ENCODE peak calls at places on chromosome 20, in six cellular contexts. One of them, this sample, is unnamed. For H3K9me3, the result is how much of the 10 kb centered on the place peaks cover.

GRCh38 chr20:25299801-25300200 is 51.9 kb downstream of the PYGB start:
- DNase-seq in PC-9: peak
- DNase-seq in heart right ventricle: no peak
- DNase-seq in right cardiac atrium: no peak
- DNase-seq in pancreas: no peak
- DNase-seq in fibroblast of lung: no peak
- DNase-seq in this sample: no peak

GRCh38 chr20:47020231-47020630 is 125.6 kb downstream of the EYA2 start:
- DNase-seq in right cardiac atrium: no peak
- DNase-seq in PC-9: no peak
- DNase-seq in fibroblast of lung: peak
- DNase-seq in heart right ventricle: no peak
- DNase-seq in pancreas: no peak
- DNase-seq in this sample: no peak

GRCh38 chr20:4809707-4810106 is 88.0 kb downstream of the PRND start:
- DNase-seq in fibroblast of lung: no peak
- DNase-seq in pancreas: no peak
- DNase-seq in heart right ventricle: no peak
- DNase-seq in PC-9: no peak
- DNase-seq in right cardiac atrium: no peak
- DNase-seq in this sample: no peak

GRCh38 chr20:12093062-12093796 is 175.5 kb downstream of the BTBD3 start:
- DNase-seq in fibroblast of lung: no peak
- DNase-seq in pancreas: peak
- DNase-seq in PC-9: no peak
- DNase-seq in right cardiac atrium: no peak
- DNase-seq in heart right ventricle: no peak
- DNase-seq in this sample: no peak

GRCh38 chr20:13355386-13355785 is 134.3 kb downstream of the ISM1 start:
- DNase-seq in fibroblast of lung: no peak
- DNase-seq in heart right ventricle: no peak
- DNase-seq in pancreas: no peak
- DNase-seq in PC-9: no peak
- DNase-seq in right cardiac atrium: no peak
- DNase-seq in this sample: no peak

GRCh38 chr20:44342240-44342639 is 5.4 kb downstream of the R3HDML start:
- DNase-seq in heart right ventricle: no peak
- DNase-seq in fibroblast of lung: no peak
- DNase-seq in PC-9: no peak
- DNase-seq in right cardiac atrium: no peak
- DNase-seq in pancreas: no peak
- DNase-seq in this sample: peak

GRCh38 chr20:50642288-50642803 is 49.0 kb downstream of the RIPOR3 start:
- DNase-seq in PC-9: peak
- DNase-seq in heart right ventricle: peak
- DNase-seq in right cardiac atrium: no peak
- DNase-seq in fibroblast of lung: no peak
- DNase-seq in pancreas: no peak
- DNase-seq in this sample: no peak

GRCh38 chr20:61847986-61848385 is 217.7 kb downstream of the TAF4 start:
- DNase-seq in heart right ventricle: no peak
- DNase-seq in right cardiac atrium: no peak
- DNase-seq in pancreas: no peak
- DNase-seq in fibroblast of lung: no peak
- DNase-seq in PC-9: no peak
- DNase-seq in this sample: no peak

GRCh38 chr20:62642666-62643520 is 590 bp downstream of the SLCO4A1 start:
- DNase-seq in fibroblast of lung: peak
- DNase-seq in heart right ventricle: no peak
- DNase-seq in PC-9: peak
- DNase-seq in right cardiac atrium: no peak
- DNase-seq in pancreas: no peak
- DNase-seq in this sample: no peak

GRCh38 chr20:24993337-24994185 is 1.0 kb upstream of the APMAP start:
- DNase-seq in heart right ventricle: no peak
- DNase-seq in pancreas: no peak
- DNase-seq in fibroblast of lung: peak
- DNase-seq in right cardiac atrium: no peak
- DNase-seq in PC-9: peak
- DNase-seq in this sample: no peak

GRCh38 chr20:16444056-16444777 is 129.0 kb downstream of the KIF16B start:
- DNase-seq in pancreas: no peak
- DNase-seq in PC-9: no peak
- DNase-seq in right cardiac atrium: no peak
- DNase-seq in fibroblast of lung: peak
- DNase-seq in heart right ventricle: no peak
- DNase-seq in this sample: no peak

GRCh38 chr20:50415516-50416268 is 94.5 kb upstream of the PTPN1 start:
- DNase-seq in PC-9: peak
- DNase-seq in heart right ventricle: peak
- DNase-seq in fibroblast of lung: peak
- DNase-seq in pancreas: peak
- DNase-seq in right cardiac atrium: peak
- DNase-seq in this sample: peak

GRCh38 chr20:44683263-44684046 is 31.7 kb upstream of the CCN5 start:
- DNase-seq in heart right ventricle: no peak
- DNase-seq in right cardiac atrium: no peak
- DNase-seq in PC-9: peak
- DNase-seq in pancreas: no peak
- DNase-seq in fibroblast of lung: no peak
- DNase-seq in this sample: no peak

GRCh38 chr20:23023621-23024187 is 11.4 kb upstream of the SSTR4 start:
- DNase-seq in fibroblast of lung: no peak
- DNase-seq in right cardiac atrium: no peak
- DNase-seq in heart right ventricle: no peak
- DNase-seq in pancreas: no peak
- DNase-seq in PC-9: no peak
- DNase-seq in this sample: no peak

GRCh38 chr20:36571564-36572504 is 1.6 kb upstream of the TGIF2 start:
- DNase-seq in PC-9: no peak
- DNase-seq in heart right ventricle: no peak
- DNase-seq in right cardiac atrium: no peak
- DNase-seq in pancreas: no peak
- DNase-seq in fibroblast of lung: no peak
- DNase-seq in this sample: no peak

GRCh38 chr20:44572551-44573500 is 9.6 kb upstream of the PKIG start:
- DNase-seq in PC-9: peak
- DNase-seq in right cardiac atrium: peak
- DNase-seq in heart right ventricle: peak
- DNase-seq in fibroblast of lung: peak
- DNase-seq in pancreas: no peak
- DNase-seq in this sample: peak

GRCh38 chr20:62368629-62369507 is 1.8 kb upstream of the LAMA5 start:
- DNase-seq in pancreas: no peak
- DNase-seq in PC-9: peak
- DNase-seq in right cardiac atrium: peak
- DNase-seq in heart right ventricle: peak
- DNase-seq in fibroblast of lung: peak
- DNase-seq in this sample: peak

GRCh38 chr20:8095648-8096572 is 36.2 kb upstream of the PLCB1 start:
- DNase-seq in heart right ventricle: no peak
- DNase-seq in pancreas: no peak
- DNase-seq in right cardiac atrium: no peak
- DNase-seq in fibroblast of lung: peak
- DNase-seq in PC-9: no peak
- DNase-seq in this sample: no peak

GRCh38 chr20:26208296-26209091 is 511.8 kb upstream of the ZNF337 start:
- DNase-seq in right cardiac atrium: peak
- DNase-seq in fibroblast of lung: no peak
- DNase-seq in pancreas: no peak
- DNase-seq in PC-9: no peak
- DNase-seq in heart right ventricle: no peak
- DNase-seq in this sample: no peak

GRCh38 chr20:10639762-10640556 is 33.8 kb downstream of the JAG1 start:
- DNase-seq in heart right ventricle: no peak
- DNase-seq in right cardiac atrium: no peak
- DNase-seq in fibroblast of lung: no peak
- DNase-seq in PC-9: no peak
- DNase-seq in pancreas: no peak
- DNase-seq in this sample: no peak

GRCh38 chr20:5364136-5364821 is 47.5 kb upstream of the PROKR2 start:
- DNase-seq in heart right ventricle: no peak
- DNase-seq in PC-9: peak
- DNase-seq in pancreas: no peak
- DNase-seq in fibroblast of lung: no peak
- DNase-seq in right cardiac atrium: no peak
- DNase-seq in this sample: no peak

GRCh38 chr20:19633985-19634384 is 124.1 kb upstream of the RIN2 start:
- DNase-seq in fibroblast of lung: no peak
- DNase-seq in right cardiac atrium: no peak
- DNase-seq in pancreas: no peak
- DNase-seq in PC-9: no peak
- DNase-seq in heart right ventricle: peak
- DNase-seq in this sample: no peak

GRCh38 chr20:45312241-45312640 is 4.1 kb upstream of the MATN4 start:
- DNase-seq in right cardiac atrium: no peak
- DNase-seq in pancreas: no peak
- DNase-seq in fibroblast of lung: no peak
- DNase-seq in heart right ventricle: no peak
- DNase-seq in PC-9: no peak
- DNase-seq in this sample: no peak

GRCh38 chr20:4556781-4557180 is 164.9 kb upstream of the PRND start:
- DNase-seq in fibroblast of lung: no peak
- DNase-seq in pancreas: no peak
- DNase-seq in PC-9: no peak
- DNase-seq in right cardiac atrium: no peak
- DNase-seq in heart right ventricle: no peak
- DNase-seq in this sample: no peak

GRCh38 chr20:59055302-59055701 is 12.7 kb upstream of the PRELID3B start:
- DNase-seq in PC-9: no peak
- DNase-seq in pancreas: no peak
- DNase-seq in right cardiac atrium: no peak
- DNase-seq in heart right ventricle: peak
- DNase-seq in fibroblast of lung: peak
- DNase-seq in this sample: no peak

GRCh38 chr20:3563548-3564177 is 92.8 kb downstream of the ATRN start:
- DNase-seq in PC-9: no peak
- DNase-seq in pancreas: no peak
- DNase-seq in fibroblast of lung: peak
- DNase-seq in right cardiac atrium: no peak
- DNase-seq in heart right ventricle: no peak
- DNase-seq in this sample: no peak

GRCh38 chr20:9919271-9920014 is 80.6 kb upstream of the PAK5 start:
- DNase-seq in pancreas: no peak
- DNase-seq in PC-9: no peak
- DNase-seq in fibroblast of lung: no peak
- DNase-seq in right cardiac atrium: no peak
- DNase-seq in heart right ventricle: no peak
- DNase-seq in this sample: no peak

GRCh38 chr20:3732327-3733118 is at the start of gene HSPA12B:
- DNase-seq in pancreas: no peak
- DNase-seq in PC-9: no peak
- DNase-seq in right cardiac atrium: no peak
- DNase-seq in fibroblast of lung: no peak
- DNase-seq in heart right ventricle: no peak
- DNase-seq in this sample: no peak

GRCh38 chr20:50536333-50536732 is 26.1 kb downstream of the PTPN1 start:
- DNase-seq in PC-9: no peak
- DNase-seq in pancreas: no peak
- DNase-seq in fibroblast of lung: no peak
- DNase-seq in heart right ventricle: no peak
- DNase-seq in right cardiac atrium: no peak
- DNase-seq in this sample: no peak

GRCh38 chr20:3088031-3088430 is 3.5 kb upstream of the AVP start:
- DNase-seq in right cardiac atrium: no peak
- DNase-seq in PC-9: no peak
- DNase-seq in fibroblast of lung: no peak
- DNase-seq in heart right ventricle: no peak
- DNase-seq in pancreas: no peak
- DNase-seq in this sample: no peak

GRCh38 chr20:32775240-32775991 is 13.2 kb downstream of the DNMT3B start:
- DNase-seq in PC-9: no peak
- DNase-seq in right cardiac atrium: no peak
- DNase-seq in heart right ventricle: no peak
- DNase-seq in pancreas: no peak
- DNase-seq in fibroblast of lung: no peak
- DNase-seq in this sample: no peak
- H3K9me3 ChIP-seq in PC-9: under half
- H3K9me3 ChIP-seq in right cardiac atrium: under half
- H3K9me3 ChIP-seq in heart right ventricle: under half
- H3K9me3 ChIP-seq in pancreas: under half
- H3K9me3 ChIP-seq in fibroblast of lung: under half
- H3K9me3 ChIP-seq in this sample: under half

GRCh38 chr20:41607791-41608190 is 10.4 kb downstream of the CHD6 start:
- DNase-seq in right cardiac atrium: no peak
- DNase-seq in PC-9: no peak
- DNase-seq in heart right ventricle: no peak
- DNase-seq in pancreas: no peak
- DNase-seq in fibroblast of lung: no peak
- DNase-seq in this sample: no peak
- H3K9me3 ChIP-seq in right cardiac atrium: under half
- H3K9me3 ChIP-seq in PC-9: under half
- H3K9me3 ChIP-seq in heart right ventricle: under half
- H3K9me3 ChIP-seq in pancreas: under half
- H3K9me3 ChIP-seq in fibroblast of lung: under half
- H3K9me3 ChIP-seq in this sample: under half

DNA sequence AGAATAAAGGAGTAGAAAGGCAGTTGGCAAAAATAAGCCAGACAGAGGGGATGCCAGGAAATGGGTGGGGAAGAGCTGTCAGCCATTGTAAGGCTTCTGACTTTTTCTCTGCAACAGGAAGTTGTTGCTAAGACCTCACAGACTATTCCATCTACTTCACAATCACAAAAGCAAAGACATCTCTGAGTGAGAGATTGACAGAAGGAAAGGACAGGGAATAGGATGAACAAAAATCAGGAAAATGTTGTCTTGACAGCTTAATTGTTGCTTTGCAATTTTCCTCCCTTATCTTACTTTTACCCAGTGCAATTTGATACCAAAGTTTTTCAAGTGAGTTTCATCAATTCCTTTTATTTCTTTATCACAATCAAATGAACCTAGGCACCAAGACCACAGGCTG is 291.2 kb downstream of the CBLN4 start:
- DNase-seq in pancreas: no peak
- DNase-seq in right cardiac atrium: no peak
- DNase-seq in heart right ventricle: no peak
- DNase-seq in PC-9: no peak
- DNase-seq in fibroblast of lung: no peak
- DNase-seq in this sample: no peak
- H3K9me3 ChIP-seq in pancreas: under half
- H3K9me3 ChIP-seq in right cardiac atrium: under half
- H3K9me3 ChIP-seq in heart right ventricle: under half
- H3K9me3 ChIP-seq in PC-9: under half
- H3K9me3 ChIP-seq in fibroblast of lung: under half
- H3K9me3 ChIP-seq in this sample: under half

DNA sequence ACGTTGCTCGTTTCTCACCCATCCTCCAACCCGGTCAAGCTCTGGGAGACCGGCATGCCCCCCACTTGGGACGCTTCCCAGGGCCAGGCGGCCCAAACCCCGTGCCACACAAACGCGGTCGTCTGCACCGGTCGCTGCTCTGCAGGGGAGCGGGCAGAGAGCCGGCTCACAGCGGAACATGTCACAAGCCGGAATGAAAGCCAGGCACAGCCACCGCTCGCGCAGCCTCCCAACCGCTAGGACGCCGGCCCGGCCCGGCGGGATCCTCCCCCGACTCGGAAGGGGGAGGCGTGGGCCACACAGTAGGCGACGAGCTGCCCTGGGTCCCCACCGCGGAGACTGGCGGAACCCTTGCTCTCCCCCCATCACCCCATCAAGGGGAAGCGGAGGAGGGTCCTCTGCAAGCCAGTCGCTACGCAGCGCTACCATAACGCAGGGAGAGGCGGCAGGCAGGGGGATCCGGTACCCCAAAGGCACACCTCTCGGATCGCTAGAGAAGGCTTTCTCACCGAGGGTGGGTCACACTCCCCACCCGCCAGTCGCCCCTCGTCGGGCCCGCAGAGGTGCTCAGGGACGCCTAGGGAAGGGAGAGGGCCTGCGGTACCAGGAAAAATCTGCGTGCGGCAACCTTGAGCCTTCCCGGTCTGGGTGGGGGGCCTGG is 768.4 kb upstream of the DEFB115 start:
- DNase-seq in PC-9: no peak
- DNase-seq in pancreas: peak
- DNase-seq in right cardiac atrium: no peak
- DNase-seq in fibroblast of lung: no peak
- DNase-seq in heart right ventricle: no peak
- DNase-seq in this sample: no peak
- H3K9me3 ChIP-seq in PC-9: under half
- H3K9me3 ChIP-seq in pancreas: under half
- H3K9me3 ChIP-seq in right cardiac atrium: under half
- H3K9me3 ChIP-seq in fibroblast of lung: under half
- H3K9me3 ChIP-seq in heart right ventricle: under half
- H3K9me3 ChIP-seq in this sample: under half

This sample was measured in uterus.